ENCODE peak calls at places on chromosomes 6 and 20, in eight cellular contexts. O is IMR-90, G is gastrocnemius medialis, B is fibroblast of lung, D is HCT116, C is stomach, K is A549, V is upper lobe of left lung. S is an unnamed sample.

GRCh38 chr20:6120491-6120988 is 2.3 kb downstream of the FERMT1 start:
- DNase-seq in G (no peak), D (no peak), B (no peak), O (no peak), C (no peak), V (no peak), K (no peak), S (no peak)

GRCh38 chr6:47701374-47701773 is 3.0 kb downstream of the ADGRF4 start:
- DNase-seq in B (no peak), V (no peak), O (no peak), G (no peak), C (no peak), K (peak), D (no peak), S (peak)

GRCh38 chr6:18209539-18210197 is 54.4 kb downstream of the KDM1B start:
- DNase-seq in O (no peak), D (no peak), C (no peak), G (no peak), B (no peak), V (no peak), K (no peak), S (no peak)

GRCh38 chr20:46970937-46971630 is 76.4 kb downstream of the EYA2 start:
- DNase-seq in G (no peak), C (no peak), O (peak), B (peak), D (peak), V (no peak), K (peak), S (peak)

GRCh38 chr20:3521852-3522740 is 51.3 kb downstream of the ATRN start:
- DNase-seq in K (no peak), O (no peak), B (no peak), G (no peak), V (no peak), C (no peak), D (no peak), S (no peak)

GRCh38 chr6:142279350-142280180 is 22.2 kb upstream of the ADGRG6 start:
- DNase-seq in G (no peak), C (no peak), O (peak), K (no peak), V (no peak), B (peak), D (no peak), S (peak)

GRCh38 chr6:85464260-85464644 is 14.4 kb downstream of the NT5E start:
- DNase-seq in G (no peak), B (peak), K (peak), V (peak), D (peak), C (no peak), O (peak), S (peak)

GRCh38 chr6:121335111-121336008 is 1.1 kb upstream of the TBC1D32 start:
- DNase-seq in C (no peak), B (peak), D (no peak), G (no peak), K (no peak), V (no peak), O (no peak), S (no peak)

GRCh38 chr6:164396071-164397047 is 913.0 kb downstream of the C6orf118 start:
- DNase-seq in V (no peak), G (no peak), D (no peak), O (no peak), B (peak), C (no peak), K (no peak), S (no peak)

GRCh38 chr6:53793318-53793975 is 1.4 kb upstream of the LRRC1 start:
- DNase-seq in O (peak), K (peak), C (peak), B (peak), V (peak), D (peak), G (no peak), S (peak)

GRCh38 chr6:162442675-162443074 is 284.9 kb downstream of the PRKN start:
- DNase-seq in V (no peak), B (peak), K (peak), D (no peak), O (no peak), C (no peak), G (no peak), S (no peak)

GRCh38 chr20:2387180-2387577 is 6.5 kb downstream of the TGM6 start:
- DNase-seq in B (peak), G (no peak), V (no peak), O (peak), D (peak), K (peak), C (no peak), S (peak)

GRCh38 chr6:22036267-22036666 is 260.6 kb downstream of the PRL start:
- DNase-seq in C (no peak), O (peak), K (peak), B (peak), G (no peak), V (peak), D (peak), S (peak)

DNA sequence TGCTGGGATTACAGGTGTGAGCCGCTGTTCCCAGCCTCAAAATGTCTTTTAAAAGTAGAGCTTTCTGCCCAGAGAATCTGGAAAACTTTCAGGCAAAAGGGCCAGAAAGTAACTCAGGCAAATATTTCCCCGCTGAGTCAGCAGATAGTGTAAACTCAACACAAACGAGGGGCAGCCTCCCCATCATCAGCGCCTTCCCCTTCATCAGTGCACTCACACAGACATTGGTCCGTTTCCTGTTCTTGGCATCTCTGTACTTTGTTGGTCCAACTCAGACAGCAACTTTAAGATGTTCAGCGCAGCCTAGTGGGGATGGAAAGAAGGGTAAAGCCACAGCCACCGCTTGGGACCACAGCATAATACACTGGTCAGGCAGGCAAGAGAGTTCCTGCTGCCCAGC is 69.5 kb downstream of the CSE1L start:
- DNase-seq in O (peak), C (no peak), K (no peak), B (peak), G (no peak), D (no peak), V (no peak), S (no peak)
- TF ChIP-seq CTCF in O (peak), C (no peak), K (no peak), B (peak), G (no peak), D (no peak), V (no peak), S (no peak)

GRCh38 chr20:38857703-38858102 is 52.2 kb downstream of the PPP1R16B start:
- DNase-seq in K (no peak), G (no peak), V (no peak), C (no peak), D (no peak), O (no peak), B (no peak), S (no peak)

GRCh38 chr20:38859070-38859690 is 53.7 kb downstream of the PPP1R16B start:
- DNase-seq in K (no peak), V (no peak), C (no peak), D (no peak), G (no peak), B (no peak), O (no peak), S (no peak)

GRCh38 chr20:38863024-38863851 is 57.7 kb downstream of the PPP1R16B start:
- DNase-seq in O (no peak), B (no peak), V (no peak), K (no peak), D (no peak), C (no peak), G (no peak), S (no peak)

GRCh38 chr20:38862226-38862625 is 56.7 kb downstream of the PPP1R16B start:
- DNase-seq in V (no peak), K (no peak), B (no peak), C (no peak), D (no peak), O (no peak), G (no peak), S (no peak)

DNA sequence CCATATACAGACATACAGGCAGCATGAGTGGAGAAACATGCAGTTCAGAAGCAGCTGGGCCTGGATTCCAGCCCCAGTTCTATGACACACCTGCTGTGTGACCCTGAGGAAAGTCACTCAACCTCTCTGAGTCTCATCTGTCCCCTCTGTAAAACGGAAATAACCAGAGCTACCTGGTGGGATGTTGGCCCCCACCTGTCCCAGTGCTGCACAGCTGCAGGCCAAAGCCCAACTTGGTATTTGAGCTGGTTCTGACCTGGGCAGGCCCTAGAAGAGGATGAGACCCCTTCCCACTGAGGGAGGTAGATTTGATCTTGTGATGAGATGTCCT is 55.5 kb downstream of the PPP1R16B start:
- DNase-seq in B (no peak), V (no peak), K (no peak), C (no peak), D (no peak), O (no peak), G (no peak), S (no peak)
- H3K27ac ChIP-seq in B (no peak), V (no peak), K (no peak), C (no peak), D (no peak), O (no peak), G (no peak), S (no peak)

GRCh38 chr6:157761331-157761921 is 61.6 kb upstream of the SNX9 start:
- DNase-seq in G (no peak), V (no peak), B (peak), D (no peak), C (no peak), O (peak), K (no peak), S (peak)

GRCh38 chr6:157763894-157764345 is 59.1 kb upstream of the SNX9 start:
- DNase-seq in O (no peak), V (no peak), G (no peak), D (no peak), C (no peak), B (no peak), K (no peak), S (no peak)

GRCh38 chr6:157761926-157762325 is 61.1 kb upstream of the SNX9 start:
- DNase-seq in D (no peak), V (no peak), O (no peak), B (no peak), C (no peak), K (no peak), G (no peak), S (no peak)

GRCh38 chr6:157763129-157763893 is 59.7 kb upstream of the SNX9 start:
- DNase-seq in D (peak), G (no peak), V (peak), O (peak), K (peak), B (peak), C (peak), S (peak)

DNA sequence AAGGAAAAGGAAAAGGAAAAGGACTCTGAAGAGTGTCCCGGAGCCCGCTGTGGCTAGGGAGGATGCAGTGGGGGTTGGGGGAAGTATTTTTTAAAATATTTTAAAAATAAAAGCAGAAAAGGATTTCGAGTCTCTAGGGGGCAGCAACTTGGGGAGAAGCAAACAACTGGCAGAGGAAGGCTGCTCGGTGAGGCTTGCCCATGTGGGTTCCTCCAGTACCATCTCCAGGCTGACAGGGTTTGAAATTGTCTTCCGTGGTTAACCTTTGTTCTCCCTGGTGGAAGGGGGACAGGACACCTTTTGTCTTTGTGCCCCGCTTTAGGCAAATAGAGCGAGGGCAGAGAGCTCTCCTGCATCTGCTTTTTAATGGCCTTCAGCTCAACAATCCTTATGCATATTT is 60.4 kb upstream of the SNX9 start:
- DNase-seq in O (no peak), D (no peak), C (no peak), K (peak), V (no peak), B (no peak), G (no peak), S (no peak)
- TF ChIP-seq CTCF in O (peak), D (peak), C (no peak), K (peak), V (no peak), B (peak), G (no peak), S (no peak)

GRCh38 chr6:25583099-25583498 is 68.9 kb upstream of the SCGN start:
- DNase-seq in D (no peak), C (no peak), V (no peak), K (no peak), B (no peak), G (no peak), O (no peak), S (no peak)
- H3K27ac ChIP-seq in D (no peak), C (no peak), V (no peak), K (no peak), B (no peak), G (no peak), O (no peak), S (no peak)

DNA sequence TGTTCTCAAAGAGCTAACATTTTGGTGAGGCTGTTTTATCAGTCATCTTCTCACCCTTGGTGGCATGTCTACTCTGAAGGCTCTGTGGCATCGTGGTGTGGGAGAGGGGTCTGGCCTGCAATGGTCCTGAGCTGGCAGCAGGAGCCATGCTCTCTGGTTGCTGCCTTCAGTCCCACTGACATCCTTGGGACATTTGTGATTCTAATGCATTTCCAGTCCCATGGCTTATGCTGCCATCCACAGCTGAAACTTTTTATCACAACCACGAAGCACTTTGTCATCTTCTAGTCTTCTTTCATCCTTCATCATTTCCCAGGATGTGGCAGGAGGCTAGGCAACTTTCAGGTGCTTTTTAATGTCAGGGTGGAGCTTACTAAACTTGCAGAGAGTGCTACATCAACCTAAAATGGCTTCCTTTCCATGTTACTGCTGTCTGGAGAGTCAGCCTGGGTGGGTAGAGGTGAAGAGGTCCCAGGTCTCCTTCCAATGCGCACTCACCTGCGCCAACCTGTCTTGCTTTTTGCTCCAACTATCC is 77.1 kb downstream of the GPR63 start:
- DNase-seq in O (no peak), D (no peak), B (no peak), G (no peak), K (no peak), C (no peak), V (no peak), S (no peak)
- TF ChIP-seq CTCF in O (no peak), D (no peak), B (no peak), G (no peak), K (no peak), C (no peak), V (no peak), S (no peak)

GRCh38 chr20:18288748-18289705 is 700 bp downstream of the ZNF133 start:
- DNase-seq in D (no peak), B (peak), C (no peak), K (no peak), O (peak), V (no peak), G (no peak), S (peak)
- H3K27ac ChIP-seq in D (peak), B (peak), C (peak), K (peak), O (peak), V (peak), G (peak), S (peak)

DNA sequence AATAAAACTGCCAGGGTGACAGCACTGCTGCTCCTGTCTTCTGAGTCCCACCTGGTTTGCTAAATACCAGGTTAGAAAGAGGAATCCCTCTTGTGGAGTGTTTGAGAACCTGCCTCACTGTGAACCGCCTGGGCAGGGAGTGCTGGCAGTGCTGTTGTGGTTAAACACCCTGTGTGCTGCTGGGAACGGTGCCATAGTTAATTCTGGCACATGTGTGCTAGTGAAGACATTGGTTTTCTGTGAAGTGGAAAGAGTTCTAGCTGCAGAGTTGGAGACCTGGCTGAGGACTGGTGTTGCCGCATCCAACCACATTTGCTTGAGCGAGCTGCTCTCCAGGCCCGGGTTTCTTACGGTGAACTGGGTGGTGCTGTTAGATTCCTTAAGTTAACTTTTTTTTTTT is 72.7 kb downstream of the IGF2R start:
- DNase-seq in K (no peak), D (no peak), G (peak), B (peak), O (peak), V (peak), C (peak), S (peak)
- TF ChIP-seq CTCF in K (no peak), D (no peak), G (peak), B (peak), O (peak), V (peak), C (peak), S (peak)

GRCh38 chr6:98335594-98335993 is 498.8 kb upstream of the POU3F2 start:
- DNase-seq in V (no peak), C (no peak), D (no peak), O (no peak), B (no peak), G (no peak), K (no peak), S (no peak)
- H3K27ac ChIP-seq in V (no peak), C (no peak), D (no peak), O (no peak), B (no peak), G (no peak), K (no peak), S (no peak)

GRCh38 chr6:34068462-34069044 is 77.3 kb downstream of the GRM4 start:
- DNase-seq in O (no peak), K (no peak), D (no peak), V (no peak), B (no peak), G (no peak), C (no peak), S (no peak)

GRCh38 chr6:34066772-34067770 is 78.8 kb downstream of the GRM4 start:
- DNase-seq in G (no peak), O (no peak), C (no peak), B (no peak), K (no peak), V (no peak), D (no peak), S (no peak)

GRCh38 chr6:34066284-34066571 is 79.7 kb downstream of the GRM4 start:
- DNase-seq in G (no peak), K (no peak), V (no peak), O (no peak), B (no peak), D (no peak), C (no peak), S (no peak)

GRCh38 chr6:34065470-34066283 is 80.2 kb downstream of the GRM4 start:
- DNase-seq in B (no peak), D (no peak), K (no peak), G (no peak), V (no peak), C (no peak), O (no peak), S (no peak)

DNA sequence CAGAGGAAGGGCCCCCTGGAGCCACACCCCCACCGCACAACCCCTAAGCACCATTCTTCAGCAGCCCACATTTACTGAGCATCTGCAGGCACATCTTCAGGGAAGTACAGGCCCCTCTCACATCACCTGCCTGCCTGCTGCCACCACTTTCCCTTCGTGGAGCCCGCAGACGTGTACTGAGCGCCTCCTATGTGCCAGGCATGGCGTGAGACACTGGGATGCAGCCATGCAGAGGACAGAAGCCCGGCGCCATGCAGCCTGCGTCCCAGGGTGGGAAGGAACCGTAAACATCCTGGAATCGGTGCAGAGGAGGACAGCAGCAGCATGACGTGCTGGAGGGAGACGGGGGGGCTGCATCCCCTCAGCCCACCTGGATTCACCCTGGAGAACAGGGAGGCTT is 78.1 kb downstream of the GRM4 start:
- DNase-seq in B (no peak), C (no peak), G (no peak), O (no peak), K (peak), V (no peak), D (no peak), S (no peak)
- TF ChIP-seq CTCF in B (no peak), C (no peak), G (no peak), O (peak), K (peak), V (no peak), D (no peak), S (no peak)

DNA sequence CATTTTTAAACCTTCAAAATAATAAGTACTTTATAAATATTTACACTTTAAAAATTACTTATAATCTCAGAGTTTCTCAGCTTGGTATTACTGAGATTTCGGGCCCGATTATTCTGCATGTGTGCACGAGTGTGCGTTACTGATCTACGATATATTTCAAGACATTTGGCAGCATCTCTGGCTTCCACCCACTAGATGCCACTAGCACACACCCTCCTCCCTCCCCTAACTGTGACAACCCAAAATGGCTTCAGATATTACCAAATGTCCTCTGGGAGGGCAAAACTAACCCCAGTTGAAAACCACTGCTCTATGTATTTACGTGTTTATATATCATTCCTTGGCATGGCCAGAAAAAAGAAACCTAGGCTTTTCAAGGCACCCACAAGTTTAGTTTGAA is 95.9 kb downstream of the FYN start:
- DNase-seq in G (no peak), K (no peak), B (no peak), V (no peak), D (no peak), O (no peak), C (no peak), S (no peak)
- H3K27ac ChIP-seq in G (no peak), K (no peak), B (no peak), V (no peak), D (no peak), O (no peak), C (peak), S (no peak)

S was measured in RWPE1.